ENCODE peak calls at places on chromosome 12, in seven cellular contexts. V is trophoblast cell, E is IMR-90, F is PC-3, P is HCT116, C is neuronal stem cell, M is colonic mucosa. G is an unnamed sample. For H3K9me3, the result is how much of the 10 kb centered on the place peaks cover.

GRCh38 chr12:117240356-117240755 is 50.1 kb upstream of the FBXO21 start:
- DNase-seq in V (no peak), E (no peak), F (no peak), P (no peak), C (no peak), M (no peak), G (no peak)

GRCh38 chr12:6943387-6943718 is 263 bp upstream of the RNU7-1 start:
- DNase-seq in V (peak), E (peak), F (peak), P (peak), C (peak), M (peak), G (no peak)

GRCh38 chr12:109680521-109681030 is 33.0 kb upstream of the FAM222A start:
- DNase-seq in V (no peak), E (no peak), F (peak), P (no peak), C (no peak), M (peak), G (no peak)

GRCh38 chr12:114691810-114692557 is 8.0 kb upstream of the TBX3 start:
- DNase-seq in V (peak), E (no peak), F (peak), P (no peak), C (no peak), M (no peak), G (no peak)

GRCh38 chr12:50058743-50059312 is 1.4 kb downstream of the ASIC1 start:
- DNase-seq in V (peak), E (no peak), F (no peak), P (no peak), C (no peak), M (no peak), G (no peak)

GRCh38 chr12:64951944-64952343 is 127.5 kb downstream of the TBC1D30 start:
- DNase-seq in V (no peak), E (no peak), F (no peak), P (no peak), C (no peak), M (no peak), G (no peak)

GRCh38 chr12:88934163-88934747 is 354.0 kb upstream of the KITLG start:
- DNase-seq in V (no peak), E (peak), F (peak), P (peak), C (no peak), M (no peak), G (no peak)

GRCh38 chr12:69481133-69481532 is 10.9 kb downstream of the FRS2 start:
- DNase-seq in V (peak), E (no peak), F (no peak), P (no peak), C (no peak), M (no peak), G (no peak)

GRCh38 chr12:12294215-12295005 is 27.6 kb upstream of the LRP6 start:
- DNase-seq in V (no peak), E (no peak), F (no peak), P (no peak), C (no peak), M (no peak), G (no peak)

GRCh38 chr12:3904999-3905398 is 31.8 kb upstream of the PARP11 start:
- DNase-seq in V (no peak), E (no peak), F (no peak), P (no peak), C (no peak), M (no peak), G (no peak)

GRCh38 chr12:65685514-65685913 is 138.8 kb upstream of the HMGA2 start:
- DNase-seq in V (peak), E (peak), F (peak), P (peak), C (no peak), M (no peak), G (no peak)

GRCh38 chr12:12797789-12798142 is 12.3 kb downstream of the APOLD1 start:
- DNase-seq in V (no peak), E (no peak), F (no peak), P (no peak), C (no peak), M (no peak), G (no peak)

GRCh38 chr12:67810166-67810565 is 161.6 kb downstream of the DYRK2 start:
- DNase-seq in V (no peak), E (no peak), F (no peak), P (no peak), C (no peak), M (no peak), G (no peak)

GRCh38 chr12:97716356-97716755 is 253.8 kb downstream of the RMST start:
- DNase-seq in V (no peak), E (no peak), F (peak), P (no peak), C (peak), M (no peak), G (no peak)

GRCh38 chr12:80040075-80040738 is 59.1 kb upstream of the OTOGL start:
- DNase-seq in V (no peak), E (peak), F (no peak), P (no peak), C (no peak), M (no peak), G (no peak)

GRCh38 chr12:27534765-27535161 is 10.8 kb downstream of the PPFIBP1 start:
- DNase-seq in V (no peak), E (no peak), F (no peak), P (no peak), C (no peak), M (no peak), G (no peak)

GRCh38 chr12:570949-571794 is 92.1 kb downstream of the NINJ2 start:
- DNase-seq in V (peak), E (peak), F (peak), P (peak), C (no peak), M (peak), G (no peak)

GRCh38 chr12:623865-624372 is 39.3 kb downstream of the NINJ2 start:
- DNase-seq in V (peak), E (no peak), F (no peak), P (no peak), C (no peak), M (no peak), G (no peak)

GRCh38 chr12:62259311-62259992 is 752 bp upstream of the USP15 start:
- DNase-seq in V (no peak), E (no peak), F (peak), P (no peak), C (no peak), M (peak), G (no peak)

GRCh38 chr12:6703631-6704030 is 3.0 kb upstream of the PIANP start:
- DNase-seq in V (no peak), E (peak), F (no peak), P (no peak), C (peak), M (no peak), G (no peak)

GRCh38 chr12:5022465-5023061 is 21.1 kb upstream of the KCNA5 start:
- DNase-seq in V (peak), E (peak), F (peak), P (peak), C (peak), M (peak), G (no peak)

GRCh38 chr12:96225994-96226399 is 31.8 kb downstream of the ELK3 start:
- DNase-seq in V (peak), E (no peak), F (no peak), P (no peak), C (no peak), M (no peak), G (no peak)

GRCh38 chr12:42485823-42486222 is 103.7 kb downstream of the PRICKLE1 start:
- DNase-seq in V (no peak), E (no peak), F (no peak), P (no peak), C (no peak), M (no peak), G (no peak)

GRCh38 chr12:102917026-102917787 is at the start of gene PAH:
- DNase-seq in V (peak), E (no peak), F (no peak), P (no peak), C (peak), M (peak), G (no peak)

GRCh38 chr12:3456809-3457208 is 34.2 kb upstream of the PRMT8 start:
- DNase-seq in V (no peak), E (no peak), F (no peak), P (no peak), C (peak), M (no peak), G (no peak)

GRCh38 chr12:30154996-30155730 is 371.4 kb upstream of the TMTC1 start:
- DNase-seq in V (no peak), E (peak), F (no peak), P (no peak), C (no peak), M (no peak), G (no peak)

GRCh38 chr12:13179159-13180074 is 17.1 kb upstream of the EMP1 start:
- DNase-seq in V (peak), E (peak), F (peak), P (no peak), C (no peak), M (peak), G (no peak)

GRCh38 chr12:24864796-24865125 is 84.1 kb downstream of the BCAT1 start:
- DNase-seq in V (no peak), E (peak), F (no peak), P (no peak), C (no peak), M (no peak), G (no peak)

GRCh38 chr12:74538491-74539258 is 1.0 kb downstream of the ATXN7L3B start:
- DNase-seq in V (no peak), E (no peak), F (peak), P (no peak), C (no peak), M (peak), G (no peak)

GRCh38 chr12:111311011-111311410 is 57.9 kb downstream of the PHETA1 start:
- DNase-seq in V (no peak), E (no peak), F (peak), P (no peak), C (no peak), M (no peak), G (no peak)

GRCh38 chr12:44835641-44836379 is 40.3 kb downstream of the NELL2 start:
- DNase-seq in V (peak), E (no peak), F (no peak), P (no peak), C (no peak), M (no peak), G (peak)

GRCh38 chr12:76515271-76515670 is 44.3 kb downstream of the OSBPL8 start:
- DNase-seq in V (no peak), E (no peak), F (no peak), P (no peak), C (no peak), M (no peak), G (no peak)

GRCh38 chr12:76519538-76519937 is 40.0 kb downstream of the OSBPL8 start:
- DNase-seq in V (no peak), E (no peak), F (peak), P (no peak), C (no peak), M (no peak), G (no peak)

GRCh38 chr12:76518699-76519098 is 40.9 kb downstream of the OSBPL8 start:
- DNase-seq in V (peak), E (no peak), F (no peak), P (no peak), C (no peak), M (no peak), G (no peak)

GRCh38 chr12:76523408-76523807 is 36.2 kb downstream of the OSBPL8 start:
- DNase-seq in V (no peak), E (no peak), F (no peak), P (no peak), C (no peak), M (no peak), G (no peak)

DNA sequence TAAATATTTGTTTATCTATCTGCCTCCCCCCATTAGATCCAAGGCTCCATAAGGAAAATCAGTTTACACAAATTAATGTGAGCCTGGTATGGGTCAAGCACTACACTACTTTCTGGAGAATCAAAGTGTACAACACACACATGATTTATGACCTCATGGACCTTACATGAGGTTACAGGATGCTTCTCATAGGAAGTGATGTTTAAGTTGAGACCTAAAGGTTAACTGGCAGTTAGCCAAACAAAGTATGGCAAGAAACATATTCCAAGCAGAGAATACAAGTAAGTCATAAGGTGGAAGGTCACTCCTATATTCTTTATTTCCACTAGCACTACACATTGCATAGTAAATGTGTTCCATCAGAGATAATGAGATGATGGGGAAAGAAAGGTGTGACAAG is 39.2 kb downstream of the OSBPL8 start:
- DNase-seq in V (no peak), E (no peak), F (no peak), P (no peak), C (no peak), M (no peak), G (no peak)
- H3K9me3 ChIP-seq in V (under half), E (under half), F (under half), P (under half), C (under half), M (under half), G (under half)

GRCh38 chr12:106110626-106111300 is 28.0 kb downstream of the NUAK1 start:
- DNase-seq in V (no peak), E (no peak), F (no peak), P (no peak), C (no peak), M (peak), G (no peak)

GRCh38 chr12:106112094-106112822 is 26.5 kb downstream of the NUAK1 start:
- DNase-seq in V (no peak), E (peak), F (no peak), P (no peak), C (no peak), M (no peak), G (no peak)

GRCh38 chr12:106114084-106115068 is 24.4 kb downstream of the NUAK1 start:
- DNase-seq in V (no peak), E (peak), F (peak), P (no peak), C (no peak), M (no peak), G (no peak)

GRCh38 chr12:106113446-106114083 is 25.2 kb downstream of the NUAK1 start:
- DNase-seq in V (no peak), E (no peak), F (no peak), P (no peak), C (no peak), M (no peak), G (no peak)

GRCh38 chr12:106113042-106113441 is 25.7 kb downstream of the NUAK1 start:
- DNase-seq in V (no peak), E (peak), F (peak), P (peak), C (no peak), M (no peak), G (no peak)
- H3K9ac ChIP-seq in V (no peak), E (no peak), F (no peak), P (no peak), C (no peak), M (no peak), G (peak)

GRCh38 chr12:118711185-118711584 is 270.2 kb upstream of the SRRM4 start:
- DNase-seq in V (no peak), E (no peak), F (no peak), P (no peak), C (no peak), M (no peak), G (no peak)
- H3K4me3 ChIP-seq in V (no peak), E (no peak), F (no peak), P (no peak), C (no peak), M (no peak), G (no peak)

GRCh38 chr12:31973818-31974217 is 14.6 kb downstream of the RESF1 start:
- DNase-seq in V (no peak), E (no peak), F (no peak), P (no peak), C (no peak), M (no peak), G (no peak)

GRCh38 chr12:31974673-31975072 is 15.5 kb downstream of the RESF1 start:
- DNase-seq in V (no peak), E (no peak), F (no peak), P (no peak), C (no peak), M (no peak), G (no peak)

GRCh38 chr12:31967569-31967968 is 8.4 kb downstream of the RESF1 start:
- DNase-seq in V (no peak), E (no peak), F (no peak), P (no peak), C (no peak), M (no peak), G (no peak)

GRCh38 chr12:31966558-31967205 is 7.5 kb downstream of the RESF1 start:
- DNase-seq in V (no peak), E (no peak), F (no peak), P (no peak), C (no peak), M (no peak), G (no peak)

DNA sequence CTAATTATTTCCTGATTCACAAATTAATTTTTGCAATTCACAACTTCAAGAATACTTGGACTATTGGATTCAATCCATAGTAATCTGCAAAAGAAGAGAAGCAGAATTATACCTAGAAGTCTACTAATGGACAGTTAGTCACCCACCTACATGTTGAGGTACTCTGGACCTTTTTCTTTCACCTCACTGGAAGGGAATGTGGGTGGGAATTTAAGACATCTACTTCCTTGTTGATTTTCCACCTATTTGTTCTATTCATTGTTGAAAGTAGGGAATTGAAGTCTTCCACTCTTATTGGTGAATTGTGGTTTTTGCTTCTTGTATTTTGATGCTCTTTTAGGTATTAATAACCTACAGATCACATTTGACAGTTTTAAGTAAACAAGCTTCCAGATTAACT is 11.0 kb downstream of the RESF1 start:
- DNase-seq in V (no peak), E (no peak), F (no peak), P (no peak), C (no peak), M (no peak), G (no peak)
- H3K9me3 ChIP-seq in V (under half), E (under half), F (under half), P (under half), C (under half), M (under half), G (under half)

DNA sequence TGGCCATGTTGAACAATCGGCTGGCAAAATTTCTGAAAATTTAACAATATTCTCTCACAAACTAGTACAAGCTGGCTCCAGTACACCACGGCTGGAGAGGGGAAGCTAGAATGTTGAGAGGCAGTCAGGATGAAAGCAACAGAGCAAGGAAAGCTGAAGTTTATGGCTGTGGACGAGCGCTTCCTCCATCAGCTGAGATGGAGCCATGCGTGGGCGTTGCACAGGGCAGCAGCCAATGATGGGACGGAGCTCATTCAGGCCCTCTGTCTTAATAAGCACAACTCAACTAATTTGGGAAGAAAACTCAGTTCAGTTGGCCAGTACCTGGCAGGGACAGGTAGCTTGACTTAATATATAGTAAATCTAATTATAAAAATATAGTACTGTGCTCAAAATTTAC is 14.1 kb upstream of the DCP1B start:
- DNase-seq in V (no peak), E (no peak), F (no peak), P (no peak), C (no peak), M (no peak), G (no peak)
- H3K9ac ChIP-seq in V (no peak), E (no peak), F (no peak), P (no peak), C (no peak), M (no peak), G (no peak)

GRCh38 chr12:113261847-113262470 is 40.7 kb downstream of the TPCN1 start:
- DNase-seq in V (peak), E (peak), F (no peak), P (no peak), C (no peak), M (no peak), G (no peak)
- H3K4me3 ChIP-seq in V (no peak), E (no peak), F (no peak), P (no peak), C (no peak), M (no peak), G (no peak)